ENCODE peak calls at places on chromosome 11, in eight cellular contexts. One of them, this sample, is unnamed.

GRCh38 chr11:65498042-65498726 is 661 bp upstream of the MALAT1 start:
- DNase-seq in activated naive CD4-positive, alpha-beta T cell: peak
- DNase-seq in globus pallidus: peak
- DNase-seq in activated naive CD8-positive, alpha-beta T cell treated with anti-CD3 and anti-CD28 coated beads, Interleukin-2, amount 10 ng/mL, durations not matched to agents 7 days and 5 days: peak
- DNase-seq in GDM1: peak
- DNase-seq in RCC 7860: peak
- DNase-seq in stimulated activated CD4-positive, alpha-beta T cell treated with anti-CD3 and anti-CD28 coated beads, Interleukin-4, amount 100 ng/mL, for 48 hours: peak
- DNase-seq in upper lobe of left lung: peak
- DNase-seq in this sample: peak

GRCh38 chr11:44767421-44767820 is 40.7 kb downstream of the TSPAN18 start:
- DNase-seq in activated naive CD4-positive, alpha-beta T cell: no peak
- DNase-seq in globus pallidus: no peak
- DNase-seq in activated naive CD8-positive, alpha-beta T cell treated with anti-CD3 and anti-CD28 coated beads, Interleukin-2, amount 10 ng/mL, durations not matched to agents 7 days and 5 days: no peak
- DNase-seq in GDM1: no peak
- DNase-seq in RCC 7860: no peak
- DNase-seq in stimulated activated CD4-positive, alpha-beta T cell treated with anti-CD3 and anti-CD28 coated beads, Interleukin-4, amount 100 ng/mL, for 48 hours: no peak
- DNase-seq in upper lobe of left lung: no peak
- DNase-seq in this sample: no peak

GRCh38 chr11:87897079-87897478 is 278.2 kb downstream of the RAB38 start:
- DNase-seq in activated naive CD4-positive, alpha-beta T cell: no peak
- DNase-seq in globus pallidus: no peak
- DNase-seq in activated naive CD8-positive, alpha-beta T cell treated with anti-CD3 and anti-CD28 coated beads, Interleukin-2, amount 10 ng/mL, durations not matched to agents 7 days and 5 days: no peak
- DNase-seq in GDM1: no peak
- DNase-seq in RCC 7860: no peak
- DNase-seq in stimulated activated CD4-positive, alpha-beta T cell treated with anti-CD3 and anti-CD28 coated beads, Interleukin-4, amount 100 ng/mL, for 48 hours: no peak
- DNase-seq in upper lobe of left lung: no peak
- DNase-seq in this sample: no peak

GRCh38 chr11:124751741-124752470 is at the start of gene VSIG2:
- DNase-seq in activated naive CD4-positive, alpha-beta T cell: no peak
- DNase-seq in globus pallidus: no peak
- DNase-seq in activated naive CD8-positive, alpha-beta T cell treated with anti-CD3 and anti-CD28 coated beads, Interleukin-2, amount 10 ng/mL, durations not matched to agents 7 days and 5 days: no peak
- DNase-seq in GDM1: no peak
- DNase-seq in RCC 7860: no peak
- DNase-seq in stimulated activated CD4-positive, alpha-beta T cell treated with anti-CD3 and anti-CD28 coated beads, Interleukin-4, amount 100 ng/mL, for 48 hours: no peak
- DNase-seq in upper lobe of left lung: peak
- DNase-seq in this sample: peak

GRCh38 chr11:2781413-2782274 is 81.8 kb upstream of the KCNQ1OT1 start:
- DNase-seq in activated naive CD4-positive, alpha-beta T cell: no peak
- DNase-seq in globus pallidus: no peak
- DNase-seq in activated naive CD8-positive, alpha-beta T cell treated with anti-CD3 and anti-CD28 coated beads, Interleukin-2, amount 10 ng/mL, durations not matched to agents 7 days and 5 days: peak
- DNase-seq in GDM1: no peak
- DNase-seq in RCC 7860: no peak
- DNase-seq in stimulated activated CD4-positive, alpha-beta T cell treated with anti-CD3 and anti-CD28 coated beads, Interleukin-4, amount 100 ng/mL, for 48 hours: no peak
- DNase-seq in upper lobe of left lung: no peak
- DNase-seq in this sample: peak

GRCh38 chr11:84673753-84674152 is 953.4 kb downstream of the DLG2 start:
- DNase-seq in activated naive CD4-positive, alpha-beta T cell: no peak
- DNase-seq in globus pallidus: peak
- DNase-seq in activated naive CD8-positive, alpha-beta T cell treated with anti-CD3 and anti-CD28 coated beads, Interleukin-2, amount 10 ng/mL, durations not matched to agents 7 days and 5 days: no peak
- DNase-seq in GDM1: no peak
- DNase-seq in RCC 7860: no peak
- DNase-seq in stimulated activated CD4-positive, alpha-beta T cell treated with anti-CD3 and anti-CD28 coated beads, Interleukin-4, amount 100 ng/mL, for 48 hours: no peak
- DNase-seq in upper lobe of left lung: no peak
- DNase-seq in this sample: no peak

GRCh38 chr11:21505070-21505469 is 687.8 kb upstream of the ANO5 start:
- DNase-seq in activated naive CD4-positive, alpha-beta T cell: no peak
- DNase-seq in globus pallidus: no peak
- DNase-seq in activated naive CD8-positive, alpha-beta T cell treated with anti-CD3 and anti-CD28 coated beads, Interleukin-2, amount 10 ng/mL, durations not matched to agents 7 days and 5 days: no peak
- DNase-seq in GDM1: no peak
- DNase-seq in RCC 7860: no peak
- DNase-seq in stimulated activated CD4-positive, alpha-beta T cell treated with anti-CD3 and anti-CD28 coated beads, Interleukin-4, amount 100 ng/mL, for 48 hours: no peak
- DNase-seq in upper lobe of left lung: no peak
- DNase-seq in this sample: no peak

GRCh38 chr11:70411713-70412452 is 13.6 kb downstream of the CTTN start:
- DNase-seq in activated naive CD4-positive, alpha-beta T cell: no peak
- DNase-seq in globus pallidus: no peak
- DNase-seq in activated naive CD8-positive, alpha-beta T cell treated with anti-CD3 and anti-CD28 coated beads, Interleukin-2, amount 10 ng/mL, durations not matched to agents 7 days and 5 days: no peak
- DNase-seq in GDM1: no peak
- DNase-seq in RCC 7860: no peak
- DNase-seq in stimulated activated CD4-positive, alpha-beta T cell treated with anti-CD3 and anti-CD28 coated beads, Interleukin-4, amount 100 ng/mL, for 48 hours: no peak
- DNase-seq in upper lobe of left lung: no peak
- DNase-seq in this sample: no peak

GRCh38 chr11:65501005-65501529 is 2.2 kb downstream of the MALAT1 start:
- DNase-seq in activated naive CD4-positive, alpha-beta T cell: no peak
- DNase-seq in globus pallidus: peak
- DNase-seq in activated naive CD8-positive, alpha-beta T cell treated with anti-CD3 and anti-CD28 coated beads, Interleukin-2, amount 10 ng/mL, durations not matched to agents 7 days and 5 days: no peak
- DNase-seq in GDM1: no peak
- DNase-seq in RCC 7860: no peak
- DNase-seq in stimulated activated CD4-positive, alpha-beta T cell treated with anti-CD3 and anti-CD28 coated beads, Interleukin-4, amount 100 ng/mL, for 48 hours: no peak
- DNase-seq in upper lobe of left lung: no peak
- DNase-seq in this sample: no peak

GRCh38 chr11:128467610-128468041 is 119.7 kb downstream of the ETS1 start:
- DNase-seq in activated naive CD4-positive, alpha-beta T cell: no peak
- DNase-seq in globus pallidus: peak
- DNase-seq in activated naive CD8-positive, alpha-beta T cell treated with anti-CD3 and anti-CD28 coated beads, Interleukin-2, amount 10 ng/mL, durations not matched to agents 7 days and 5 days: no peak
- DNase-seq in GDM1: no peak
- DNase-seq in RCC 7860: peak
- DNase-seq in stimulated activated CD4-positive, alpha-beta T cell treated with anti-CD3 and anti-CD28 coated beads, Interleukin-4, amount 100 ng/mL, for 48 hours: no peak
- DNase-seq in upper lobe of left lung: no peak
- DNase-seq in this sample: no peak

GRCh38 chr11:110478410-110478809 is 48.7 kb downstream of the FDX1 start:
- DNase-seq in activated naive CD4-positive, alpha-beta T cell: no peak
- DNase-seq in globus pallidus: no peak
- DNase-seq in activated naive CD8-positive, alpha-beta T cell treated with anti-CD3 and anti-CD28 coated beads, Interleukin-2, amount 10 ng/mL, durations not matched to agents 7 days and 5 days: no peak
- DNase-seq in GDM1: no peak
- DNase-seq in RCC 7860: no peak
- DNase-seq in stimulated activated CD4-positive, alpha-beta T cell treated with anti-CD3 and anti-CD28 coated beads, Interleukin-4, amount 100 ng/mL, for 48 hours: no peak
- DNase-seq in upper lobe of left lung: no peak
- DNase-seq in this sample: peak

GRCh38 chr11:114172871-114173444 is 113.4 kb downstream of the ZBTB16 start:
- DNase-seq in activated naive CD4-positive, alpha-beta T cell: no peak
- DNase-seq in globus pallidus: peak
- DNase-seq in activated naive CD8-positive, alpha-beta T cell treated with anti-CD3 and anti-CD28 coated beads, Interleukin-2, amount 10 ng/mL, durations not matched to agents 7 days and 5 days: no peak
- DNase-seq in GDM1: no peak
- DNase-seq in RCC 7860: no peak
- DNase-seq in stimulated activated CD4-positive, alpha-beta T cell treated with anti-CD3 and anti-CD28 coated beads, Interleukin-4, amount 100 ng/mL, for 48 hours: no peak
- DNase-seq in upper lobe of left lung: no peak
- DNase-seq in this sample: no peak

GRCh38 chr11:7167976-7168740 is 79.4 kb downstream of the RBMXL2 start:
- DNase-seq in activated naive CD4-positive, alpha-beta T cell: no peak
- DNase-seq in globus pallidus: no peak
- DNase-seq in activated naive CD8-positive, alpha-beta T cell treated with anti-CD3 and anti-CD28 coated beads, Interleukin-2, amount 10 ng/mL, durations not matched to agents 7 days and 5 days: no peak
- DNase-seq in GDM1: no peak
- DNase-seq in RCC 7860: no peak
- DNase-seq in stimulated activated CD4-positive, alpha-beta T cell treated with anti-CD3 and anti-CD28 coated beads, Interleukin-4, amount 100 ng/mL, for 48 hours: no peak
- DNase-seq in upper lobe of left lung: no peak
- DNase-seq in this sample: no peak

GRCh38 chr11:112285918-112286317 is 25.3 kb upstream of the PLET1 start:
- DNase-seq in activated naive CD4-positive, alpha-beta T cell: no peak
- DNase-seq in globus pallidus: no peak
- DNase-seq in activated naive CD8-positive, alpha-beta T cell treated with anti-CD3 and anti-CD28 coated beads, Interleukin-2, amount 10 ng/mL, durations not matched to agents 7 days and 5 days: no peak
- DNase-seq in GDM1: no peak
- DNase-seq in RCC 7860: no peak
- DNase-seq in stimulated activated CD4-positive, alpha-beta T cell treated with anti-CD3 and anti-CD28 coated beads, Interleukin-4, amount 100 ng/mL, for 48 hours: no peak
- DNase-seq in upper lobe of left lung: no peak
- DNase-seq in this sample: no peak

GRCh38 chr11:111829185-111829968 is 42.0 kb downstream of the ALG9 start:
- DNase-seq in activated naive CD4-positive, alpha-beta T cell: no peak
- DNase-seq in globus pallidus: no peak
- DNase-seq in activated naive CD8-positive, alpha-beta T cell treated with anti-CD3 and anti-CD28 coated beads, Interleukin-2, amount 10 ng/mL, durations not matched to agents 7 days and 5 days: no peak
- DNase-seq in GDM1: no peak
- DNase-seq in RCC 7860: no peak
- DNase-seq in stimulated activated CD4-positive, alpha-beta T cell treated with anti-CD3 and anti-CD28 coated beads, Interleukin-4, amount 100 ng/mL, for 48 hours: no peak
- DNase-seq in upper lobe of left lung: no peak
- DNase-seq in this sample: no peak

GRCh38 chr11:22792497-22792896 is 37.1 kb downstream of the SVIP start:
- DNase-seq in activated naive CD4-positive, alpha-beta T cell: no peak
- DNase-seq in globus pallidus: peak
- DNase-seq in activated naive CD8-positive, alpha-beta T cell treated with anti-CD3 and anti-CD28 coated beads, Interleukin-2, amount 10 ng/mL, durations not matched to agents 7 days and 5 days: no peak
- DNase-seq in GDM1: no peak
- DNase-seq in RCC 7860: peak
- DNase-seq in stimulated activated CD4-positive, alpha-beta T cell treated with anti-CD3 and anti-CD28 coated beads, Interleukin-4, amount 100 ng/mL, for 48 hours: no peak
- DNase-seq in upper lobe of left lung: no peak
- DNase-seq in this sample: no peak

GRCh38 chr11:72326151-72326842 is 82.3 kb upstream of the PHOX2A start:
- DNase-seq in activated naive CD4-positive, alpha-beta T cell: no peak
- DNase-seq in globus pallidus: no peak
- DNase-seq in activated naive CD8-positive, alpha-beta T cell treated with anti-CD3 and anti-CD28 coated beads, Interleukin-2, amount 10 ng/mL, durations not matched to agents 7 days and 5 days: no peak
- DNase-seq in GDM1: no peak
- DNase-seq in RCC 7860: peak
- DNase-seq in stimulated activated CD4-positive, alpha-beta T cell treated with anti-CD3 and anti-CD28 coated beads, Interleukin-4, amount 100 ng/mL, for 48 hours: peak
- DNase-seq in upper lobe of left lung: no peak
- DNase-seq in this sample: no peak

GRCh38 chr11:30585067-30585891 is 874 bp downstream of the MPPED2 start:
- DNase-seq in activated naive CD4-positive, alpha-beta T cell: no peak
- DNase-seq in globus pallidus: peak
- DNase-seq in activated naive CD8-positive, alpha-beta T cell treated with anti-CD3 and anti-CD28 coated beads, Interleukin-2, amount 10 ng/mL, durations not matched to agents 7 days and 5 days: peak
- DNase-seq in GDM1: no peak
- DNase-seq in RCC 7860: no peak
- DNase-seq in stimulated activated CD4-positive, alpha-beta T cell treated with anti-CD3 and anti-CD28 coated beads, Interleukin-4, amount 100 ng/mL, for 48 hours: no peak
- DNase-seq in upper lobe of left lung: peak
- DNase-seq in this sample: peak

GRCh38 chr11:115126092-115126491 is 378.1 kb downstream of the CADM1 start:
- DNase-seq in activated naive CD4-positive, alpha-beta T cell: no peak
- DNase-seq in globus pallidus: no peak
- DNase-seq in activated naive CD8-positive, alpha-beta T cell treated with anti-CD3 and anti-CD28 coated beads, Interleukin-2, amount 10 ng/mL, durations not matched to agents 7 days and 5 days: no peak
- DNase-seq in GDM1: no peak
- DNase-seq in RCC 7860: no peak
- DNase-seq in stimulated activated CD4-positive, alpha-beta T cell treated with anti-CD3 and anti-CD28 coated beads, Interleukin-4, amount 100 ng/mL, for 48 hours: no peak
- DNase-seq in upper lobe of left lung: no peak
- DNase-seq in this sample: no peak

GRCh38 chr11:134696455-134696854 is 284.4 kb upstream of the B3GAT1 start:
- DNase-seq in activated naive CD4-positive, alpha-beta T cell: no peak
- DNase-seq in globus pallidus: no peak
- DNase-seq in activated naive CD8-positive, alpha-beta T cell treated with anti-CD3 and anti-CD28 coated beads, Interleukin-2, amount 10 ng/mL, durations not matched to agents 7 days and 5 days: no peak
- DNase-seq in GDM1: no peak
- DNase-seq in RCC 7860: no peak
- DNase-seq in stimulated activated CD4-positive, alpha-beta T cell treated with anti-CD3 and anti-CD28 coated beads, Interleukin-4, amount 100 ng/mL, for 48 hours: no peak
- DNase-seq in upper lobe of left lung: no peak
- DNase-seq in this sample: no peak

GRCh38 chr11:78841451-78842060 is 266.9 kb upstream of the NARS2 start:
- DNase-seq in activated naive CD4-positive, alpha-beta T cell: no peak
- DNase-seq in globus pallidus: no peak
- DNase-seq in activated naive CD8-positive, alpha-beta T cell treated with anti-CD3 and anti-CD28 coated beads, Interleukin-2, amount 10 ng/mL, durations not matched to agents 7 days and 5 days: no peak
- DNase-seq in GDM1: no peak
- DNase-seq in RCC 7860: peak
- DNase-seq in stimulated activated CD4-positive, alpha-beta T cell treated with anti-CD3 and anti-CD28 coated beads, Interleukin-4, amount 100 ng/mL, for 48 hours: no peak
- DNase-seq in upper lobe of left lung: no peak
- DNase-seq in this sample: no peak

GRCh38 chr11:75771646-75772410 is 3.2 kb downstream of the DGAT2 start:
- DNase-seq in activated naive CD4-positive, alpha-beta T cell: no peak
- DNase-seq in globus pallidus: no peak
- DNase-seq in activated naive CD8-positive, alpha-beta T cell treated with anti-CD3 and anti-CD28 coated beads, Interleukin-2, amount 10 ng/mL, durations not matched to agents 7 days and 5 days: no peak
- DNase-seq in GDM1: no peak
- DNase-seq in RCC 7860: peak
- DNase-seq in stimulated activated CD4-positive, alpha-beta T cell treated with anti-CD3 and anti-CD28 coated beads, Interleukin-4, amount 100 ng/mL, for 48 hours: no peak
- DNase-seq in upper lobe of left lung: no peak
- DNase-seq in this sample: no peak

GRCh38 chr11:1072116-1072820 is 2.4 kb upstream of the MUC2 start:
- DNase-seq in activated naive CD4-positive, alpha-beta T cell: no peak
- DNase-seq in globus pallidus: no peak
- DNase-seq in activated naive CD8-positive, alpha-beta T cell treated with anti-CD3 and anti-CD28 coated beads, Interleukin-2, amount 10 ng/mL, durations not matched to agents 7 days and 5 days: peak
- DNase-seq in GDM1: no peak
- DNase-seq in RCC 7860: peak
- DNase-seq in stimulated activated CD4-positive, alpha-beta T cell treated with anti-CD3 and anti-CD28 coated beads, Interleukin-4, amount 100 ng/mL, for 48 hours: no peak
- DNase-seq in upper lobe of left lung: no peak
- DNase-seq in this sample: no peak

GRCh38 chr11:114154271-114155047 is 94.9 kb downstream of the ZBTB16 start:
- DNase-seq in activated naive CD4-positive, alpha-beta T cell: no peak
- DNase-seq in globus pallidus: no peak
- DNase-seq in activated naive CD8-positive, alpha-beta T cell treated with anti-CD3 and anti-CD28 coated beads, Interleukin-2, amount 10 ng/mL, durations not matched to agents 7 days and 5 days: no peak
- DNase-seq in GDM1: no peak
- DNase-seq in RCC 7860: no peak
- DNase-seq in stimulated activated CD4-positive, alpha-beta T cell treated with anti-CD3 and anti-CD28 coated beads, Interleukin-4, amount 100 ng/mL, for 48 hours: no peak
- DNase-seq in upper lobe of left lung: no peak
- DNase-seq in this sample: no peak

GRCh38 chr11:83002047-83002446 is 69.7 kb downstream of the RAB30 start:
- DNase-seq in activated naive CD4-positive, alpha-beta T cell: no peak
- DNase-seq in globus pallidus: no peak
- DNase-seq in activated naive CD8-positive, alpha-beta T cell treated with anti-CD3 and anti-CD28 coated beads, Interleukin-2, amount 10 ng/mL, durations not matched to agents 7 days and 5 days: no peak
- DNase-seq in GDM1: no peak
- DNase-seq in RCC 7860: no peak
- DNase-seq in stimulated activated CD4-positive, alpha-beta T cell treated with anti-CD3 and anti-CD28 coated beads, Interleukin-4, amount 100 ng/mL, for 48 hours: no peak
- DNase-seq in upper lobe of left lung: no peak
- DNase-seq in this sample: no peak

GRCh38 chr11:76723142-76723541 is 52.6 kb upstream of the LRRC32 start:
- DNase-seq in activated naive CD4-positive, alpha-beta T cell: no peak
- DNase-seq in globus pallidus: no peak
- DNase-seq in activated naive CD8-positive, alpha-beta T cell treated with anti-CD3 and anti-CD28 coated beads, Interleukin-2, amount 10 ng/mL, durations not matched to agents 7 days and 5 days: no peak
- DNase-seq in GDM1: no peak
- DNase-seq in RCC 7860: no peak
- DNase-seq in stimulated activated CD4-positive, alpha-beta T cell treated with anti-CD3 and anti-CD28 coated beads, Interleukin-4, amount 100 ng/mL, for 48 hours: no peak
- DNase-seq in upper lobe of left lung: no peak
- DNase-seq in this sample: no peak

GRCh38 chr11:62579252-62579651 is 5.6 kb upstream of the EEF1G start:
- DNase-seq in activated naive CD4-positive, alpha-beta T cell: no peak
- DNase-seq in globus pallidus: no peak
- DNase-seq in activated naive CD8-positive, alpha-beta T cell treated with anti-CD3 and anti-CD28 coated beads, Interleukin-2, amount 10 ng/mL, durations not matched to agents 7 days and 5 days: no peak
- DNase-seq in GDM1: no peak
- DNase-seq in RCC 7860: no peak
- DNase-seq in stimulated activated CD4-positive, alpha-beta T cell treated with anti-CD3 and anti-CD28 coated beads, Interleukin-4, amount 100 ng/mL, for 48 hours: no peak
- DNase-seq in upper lobe of left lung: no peak
- DNase-seq in this sample: no peak

GRCh38 chr11:130470832-130471706 is 22.6 kb downstream of the ADAMTS15 start:
- DNase-seq in activated naive CD4-positive, alpha-beta T cell: no peak
- DNase-seq in globus pallidus: no peak
- DNase-seq in activated naive CD8-positive, alpha-beta T cell treated with anti-CD3 and anti-CD28 coated beads, Interleukin-2, amount 10 ng/mL, durations not matched to agents 7 days and 5 days: no peak
- DNase-seq in GDM1: no peak
- DNase-seq in RCC 7860: no peak
- DNase-seq in stimulated activated CD4-positive, alpha-beta T cell treated with anti-CD3 and anti-CD28 coated beads, Interleukin-4, amount 100 ng/mL, for 48 hours: no peak
- DNase-seq in upper lobe of left lung: peak
- DNase-seq in this sample: no peak

GRCh38 chr11:63711838-63712237 is 30.5 kb downstream of the RTN3 start:
- DNase-seq in activated naive CD4-positive, alpha-beta T cell: no peak
- DNase-seq in globus pallidus: no peak
- DNase-seq in activated naive CD8-positive, alpha-beta T cell treated with anti-CD3 and anti-CD28 coated beads, Interleukin-2, amount 10 ng/mL, durations not matched to agents 7 days and 5 days: no peak
- DNase-seq in GDM1: no peak
- DNase-seq in RCC 7860: no peak
- DNase-seq in stimulated activated CD4-positive, alpha-beta T cell treated with anti-CD3 and anti-CD28 coated beads, Interleukin-4, amount 100 ng/mL, for 48 hours: no peak
- DNase-seq in upper lobe of left lung: no peak
- DNase-seq in this sample: no peak